ENCODE peak calls at places on chromosomes 1 and 21, in four cellular contexts. One of them, this sample, is unnamed.
A peak's percentile ranks its signal among the peaks of the same experiment; 100 is the strongest.

GRCh38 chr1:59601811-59602210 is 212.9 kb upstream of the HOOK1 start:
- DNase-seq in heart right ventricle: no peak
- DNase-seq in kidney glomerular epithelial cell: no peak
- DNase-seq in GM19239: no peak
- DNase-seq in this sample: no peak

GRCh38 chr1:78254517-78254916 is 208.8 kb downstream of the GIPC2 start:
- DNase-seq in heart right ventricle: no peak
- DNase-seq in kidney glomerular epithelial cell: peak; percentile 41
- DNase-seq in GM19239: no peak
- DNase-seq in this sample: no peak

GRCh38 chr21:14630556-14631069 is 84.5 kb upstream of the SAMSN1 start:
- DNase-seq in heart right ventricle: no peak
- DNase-seq in kidney glomerular epithelial cell: no peak
- DNase-seq in GM19239: no peak
- DNase-seq in this sample: no peak

GRCh38 chr1:5758859-5759578 is 233.2 kb downstream of the NPHP4 start:
- DNase-seq in heart right ventricle: no peak
- DNase-seq in kidney glomerular epithelial cell: no peak
- DNase-seq in GM19239: no peak
- DNase-seq in this sample: no peak

GRCh38 chr1:156794506-156795373 is 21.9 kb downstream of the SH2D2A start:
- DNase-seq in heart right ventricle: no peak
- DNase-seq in kidney glomerular epithelial cell: no peak
- DNase-seq in GM19239: no peak
- DNase-seq in this sample: no peak

GRCh38 chr1:81237531-81238528 is 562.9 kb upstream of the ADGRL2 start:
- DNase-seq in heart right ventricle: no peak
- DNase-seq in kidney glomerular epithelial cell: peak; percentile 79
- DNase-seq in GM19239: no peak
- DNase-seq in this sample: no peak

GRCh38 chr1:34711469-34711868 is 43.4 kb upstream of the GJB5 start:
- DNase-seq in heart right ventricle: no peak
- DNase-seq in kidney glomerular epithelial cell: no peak
- DNase-seq in GM19239: no peak
- DNase-seq in this sample: no peak

GRCh38 chr21:35438643-35439404 is 389.7 kb upstream of the RUNX1 start:
- DNase-seq in heart right ventricle: no peak
- DNase-seq in kidney glomerular epithelial cell: no peak
- DNase-seq in GM19239: no peak
- DNase-seq in this sample: no peak

GRCh38 chr1:19704247-19705113 is 39.8 kb downstream of the HTR6 start:
- DNase-seq in heart right ventricle: peak; percentile 72
- DNase-seq in kidney glomerular epithelial cell: peak; percentile 61
- DNase-seq in GM19239: peak; percentile 59
- DNase-seq in this sample: peak; percentile 28

GRCh38 chr1:36991551-36991950 is 42.8 kb downstream of the GRIK3 start:
- DNase-seq in heart right ventricle: no peak
- DNase-seq in kidney glomerular epithelial cell: no peak
- DNase-seq in GM19239: no peak
- DNase-seq in this sample: no peak

GRCh38 chr1:119069682-119070081 is 70.8 kb downstream of the WARS2 start:
- DNase-seq in heart right ventricle: no peak
- DNase-seq in kidney glomerular epithelial cell: no peak
- DNase-seq in GM19239: no peak
- DNase-seq in this sample: no peak

GRCh38 chr1:155091071-155092051 is 12.7 kb downstream of the EFNA3 start:
- DNase-seq in heart right ventricle: peak; percentile 84
- DNase-seq in kidney glomerular epithelial cell: peak; percentile 20
- DNase-seq in GM19239: no peak
- DNase-seq in this sample: peak; percentile 38

GRCh38 chr21:45471229-45472052 is 66.5 kb downstream of the COL18A1 start:
- DNase-seq in heart right ventricle: peak; percentile 45
- DNase-seq in kidney glomerular epithelial cell: peak; percentile 63
- DNase-seq in GM19239: no peak
- DNase-seq in this sample: peak; percentile 71

GRCh38 chr1:95086949-95087533 is 14.3 kb upstream of the ALG14 start:
- DNase-seq in heart right ventricle: no peak
- DNase-seq in kidney glomerular epithelial cell: peak; percentile 78
- DNase-seq in GM19239: no peak
- DNase-seq in this sample: peak; percentile 17

GRCh38 chr1:168266644-168267186 is 14.0 kb upstream of the TBX19 start:
- DNase-seq in heart right ventricle: no peak
- DNase-seq in kidney glomerular epithelial cell: no peak
- DNase-seq in GM19239: no peak
- DNase-seq in this sample: no peak

GRCh38 chr21:45855248-45855801 is 126.2 kb upstream of the COL6A1 start:
- DNase-seq in heart right ventricle: no peak
- DNase-seq in kidney glomerular epithelial cell: no peak
- DNase-seq in GM19239: no peak
- DNase-seq in this sample: no peak

GRCh38 chr1:34262023-34262422 is 85.3 kb downstream of the C1orf94 start:
- DNase-seq in heart right ventricle: no peak
- DNase-seq in kidney glomerular epithelial cell: no peak
- DNase-seq in GM19239: no peak
- DNase-seq in this sample: no peak

GRCh38 chr1:36160949-36161485 is 5.1 kb downstream of the MAP7D1 start:
- DNase-seq in heart right ventricle: peak; percentile 72
- DNase-seq in kidney glomerular epithelial cell: peak; percentile 37
- DNase-seq in GM19239: no peak
- DNase-seq in this sample: peak; percentile 39

GRCh38 chr1:229669333-229669732 is 43.3 kb downstream of the URB2 start:
- DNase-seq in heart right ventricle: no peak
- DNase-seq in kidney glomerular epithelial cell: no peak
- DNase-seq in GM19239: no peak
- DNase-seq in this sample: no peak

GRCh38 chr1:180945551-180945950 is 32.9 kb downstream of the KIAA1614 start:
- DNase-seq in heart right ventricle: no peak
- DNase-seq in kidney glomerular epithelial cell: no peak
- DNase-seq in GM19239: no peak
- DNase-seq in this sample: no peak

GRCh38 chr1:34162852-34163766 is 1.9 kb downstream of the CSMD2 start:
- DNase-seq in heart right ventricle: peak; percentile 50
- DNase-seq in kidney glomerular epithelial cell: peak; percentile 82
- DNase-seq in GM19239: peak; percentile 65
- DNase-seq in this sample: peak; percentile 71

GRCh38 chr1:25369241-25369640 is 31.1 kb downstream of the TMEM50A start:
- DNase-seq in heart right ventricle: no peak
- DNase-seq in kidney glomerular epithelial cell: no peak
- DNase-seq in GM19239: no peak
- DNase-seq in this sample: no peak

GRCh38 chr1:25804244-25804963 is 4.4 kb downstream of the SELENON start:
- DNase-seq in heart right ventricle: no peak
- DNase-seq in kidney glomerular epithelial cell: no peak
- DNase-seq in GM19239: peak; percentile 79
- DNase-seq in this sample: no peak

This sample was measured in amniotic stem cell.